ENCODE peak calls at places on chromosomes 3 and 15, in four cellular contexts. G is heart left ventricle, O is Karpas-422, A is right lobe of liver. D is an unnamed sample.

GRCh38 chr15:50137330-50137761 is 18.3 kb upstream of the ATP8B4 start:
- DNase-seq in G (no peak), O (no peak), A (no peak), D (no peak)

GRCh38 chr3:46712191-46713047 is 5.2 kb downstream of the PRSS50 start:
- DNase-seq in G (no peak), O (no peak), A (peak; percentile 38), D (peak; percentile 24)

GRCh38 chr3:196970547-196971093 is 2.0 kb upstream of the PIGZ start:
- DNase-seq in G (no peak), O (peak; percentile 70), A (no peak), D (no peak)

GRCh38 chr3:119834754-119835365 is 53.0 kb downstream of the NR1I2 start:
- DNase-seq in G (no peak), O (peak; percentile 55), A (no peak), D (no peak)

GRCh38 chr3:24503499-24504176 is 9.0 kb upstream of the THRB start:
- DNase-seq in G (no peak), O (peak; percentile 24), A (no peak), D (no peak)

GRCh38 chr3:14434541-14435151 is 32.2 kb downstream of the SLC6A6 start:
- DNase-seq in G (peak; percentile 55), O (no peak), A (no peak), D (peak; percentile 75)

GRCh38 chr3:111924283-111924682 is 54.5 kb upstream of the ABHD10 start:
- DNase-seq in G (peak; percentile 73), O (no peak), A (peak; percentile 90), D (peak; percentile 71)

GRCh38 chr3:136932518-136932917 is 25.3 kb upstream of the IL20RB start:
- DNase-seq in G (no peak), O (no peak), A (no peak), D (no peak)

GRCh38 chr15:65302061-65302460 is 2.4 kb upstream of the RNU5B-1 start:
- DNase-seq in G (no peak), O (no peak), A (no peak), D (peak; percentile 68)

GRCh38 chr15:75153084-75153483 is 48.6 kb upstream of the C15orf39 start:
- DNase-seq in G (peak; percentile 20), O (peak; percentile 80), A (no peak), D (no peak)

GRCh38 chr3:171364500-171364899 is 95.7 kb downstream of the TNIK start:
- DNase-seq in G (no peak), O (no peak), A (no peak), D (no peak)

GRCh38 chr3:69428657-69429255 is 42.9 kb upstream of the FRMD4B start:
- DNase-seq in G (no peak), O (no peak), A (no peak), D (no peak)

GRCh38 chr3:57616233-57616632 is 19.1 kb upstream of the ARF4 start:
- DNase-seq in G (no peak), O (no peak), A (no peak), D (no peak)

GRCh38 chr15:33243869-33244268 is 49.4 kb upstream of the FMN1 start:
- DNase-seq in G (no peak), O (no peak), A (no peak), D (no peak)

GRCh38 chr15:60661075-60661645 is 182.2 kb upstream of the ICE2 start:
- DNase-seq in G (no peak), O (no peak), A (no peak), D (no peak)

GRCh38 chr3:197590313-197590962 is 34.7 kb upstream of the BDH1 start:
- DNase-seq in G (no peak), O (no peak), A (peak; percentile 92), D (no peak)

GRCh38 chr3:56725175-56725574 is 42.1 kb upstream of the TASOR start:
- DNase-seq in G (no peak), O (no peak), A (no peak), D (no peak)

GRCh38 chr3:11850003-11850402 is 3.3 kb upstream of the TAMM41 start:
- DNase-seq in G (no peak), O (peak; percentile 46), A (no peak), D (no peak)

GRCh38 chr3:23712656-23713559 is 92.8 kb upstream of the UBE2E1 start:
- DNase-seq in G (peak; percentile 54), O (no peak), A (no peak), D (no peak)

GRCh38 chr15:42590619-42591237 is 15.3 kb downstream of the STARD9 start:
- DNase-seq in G (no peak), O (no peak), A (no peak), D (no peak)

GRCh38 chr15:99130314-99130713 is 25.4 kb downstream of the SYNM start:
- DNase-seq in G (no peak), O (no peak), A (peak; percentile 15), D (no peak)

GRCh38 chr15:99132584-99133287 is 27.9 kb downstream of the SYNM start:
- DNase-seq in G (no peak), O (no peak), A (peak; percentile 21), D (no peak)

GRCh38 chr15:99130765-99131440 is 26.0 kb downstream of the SYNM start:
- DNase-seq in G (no peak), O (no peak), A (peak; percentile 46), D (no peak)

GRCh38 chr15:99132122-99132521 is 27.2 kb downstream of the SYNM start:
- DNase-seq in G (no peak), O (no peak), A (no peak), D (no peak)

DNA sequence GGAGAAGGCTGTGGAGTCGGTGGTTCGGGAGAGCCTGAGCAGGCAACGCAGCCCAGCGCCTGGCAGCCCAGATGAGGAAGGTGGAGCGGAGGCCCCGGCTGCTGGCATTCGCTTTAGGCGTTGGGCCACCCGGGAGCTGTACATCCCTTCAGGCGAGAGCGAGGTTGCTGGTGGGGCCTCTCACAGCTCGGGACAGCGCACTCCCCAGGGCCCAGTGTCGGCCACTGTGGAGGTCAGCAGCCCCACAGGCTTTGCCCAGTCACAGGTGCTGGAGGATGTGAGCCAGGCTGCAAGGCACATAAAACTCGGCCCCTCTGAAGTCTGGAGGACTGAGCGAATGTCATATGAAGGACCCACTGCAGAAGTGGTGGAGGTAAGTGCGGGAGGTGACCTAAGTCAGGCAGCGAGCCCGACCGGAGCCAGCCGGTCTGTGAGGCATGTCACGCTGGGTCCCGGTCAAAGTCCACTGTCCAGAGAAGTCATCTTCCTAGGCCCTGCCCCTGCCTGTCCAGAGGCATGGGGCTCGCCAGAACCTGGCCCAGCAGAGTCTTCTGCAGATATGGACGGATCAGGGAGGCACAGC is 26.7 kb downstream of the SYNM start:
- DNase-seq in G (no peak), O (no peak), A (peak; percentile 91), D (no peak)
- H3K27ac ChIP-seq in G (peak overlapping the region; percentile 62), O (no peak overlapping the region), A (no peak overlapping the region), D (no peak overlapping the region)

DNA sequence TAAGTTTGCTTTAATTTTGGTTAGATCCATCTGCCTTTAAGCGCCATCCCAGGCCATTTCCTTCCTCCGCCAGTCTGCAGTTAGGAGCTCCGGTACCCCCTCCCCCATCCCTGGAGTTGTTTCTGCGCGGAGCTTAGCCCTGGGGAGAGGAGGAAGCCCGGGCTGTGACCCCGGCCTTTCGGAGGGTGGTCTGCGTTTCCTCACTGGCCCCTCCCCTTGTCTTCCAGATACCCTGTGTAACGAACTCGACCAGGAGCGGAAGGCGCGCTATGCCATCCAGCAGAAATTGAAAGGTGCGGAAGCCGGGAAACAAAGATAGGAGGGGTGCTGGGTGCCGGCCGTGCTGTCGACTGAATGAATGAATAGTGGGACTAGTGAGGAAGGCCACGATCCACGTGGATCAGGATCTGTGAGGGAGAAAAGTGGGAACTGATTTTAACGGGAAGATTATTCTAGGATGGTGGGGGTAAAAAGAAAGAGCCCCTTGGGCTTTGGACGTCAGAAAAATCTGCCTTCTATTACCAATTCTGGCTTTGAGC is 6.8 kb downstream of the RNU6-1 start:
- DNase-seq in G (no peak), O (no peak), A (no peak), D (no peak)
- H3K27me3 ChIP-seq in G (peaks cover 75% of the 10 kb centered on the region), O (no peaks in the 10 kb centered on the region), A (peaks cover 10% of the 10 kb centered on the region), D (no peaks in the 10 kb centered on the region)

GRCh38 chr3:185760550-185760949 is 64.3 kb downstream of the IGF2BP2 start:
- DNase-seq in G (no peak), O (no peak), A (no peak), D (no peak)

GRCh38 chr3:185758912-185759311 is 65.9 kb downstream of the IGF2BP2 start:
- DNase-seq in G (no peak), O (no peak), A (no peak), D (no peak)

GRCh38 chr3:185760091-185760490 is 64.8 kb downstream of the IGF2BP2 start:
- DNase-seq in G (no peak), O (no peak), A (no peak), D (no peak)

GRCh38 chr3:185757176-185757575 is 67.7 kb downstream of the IGF2BP2 start:
- DNase-seq in G (no peak), O (no peak), A (no peak), D (no peak)

GRCh38 chr3:185759523-185759922 is 65.3 kb downstream of the IGF2BP2 start:
- DNase-seq in G (no peak), O (no peak), A (no peak), D (no peak)
- H3K4me3 ChIP-seq in G (no peak overlapping the region), O (no peak overlapping the region), A (no peak overlapping the region), D (no peak overlapping the region)

GRCh38 chr15:83209333-83209732 is 1.7 kb upstream of the HDGFL3 start:
- DNase-seq in G (no peak), O (no peak), A (no peak), D (no peak)
- H3K27ac ChIP-seq in G (no peak overlapping the region), O (no peak overlapping the region), A (no peak overlapping the region), D (no peak overlapping the region)

DNA sequence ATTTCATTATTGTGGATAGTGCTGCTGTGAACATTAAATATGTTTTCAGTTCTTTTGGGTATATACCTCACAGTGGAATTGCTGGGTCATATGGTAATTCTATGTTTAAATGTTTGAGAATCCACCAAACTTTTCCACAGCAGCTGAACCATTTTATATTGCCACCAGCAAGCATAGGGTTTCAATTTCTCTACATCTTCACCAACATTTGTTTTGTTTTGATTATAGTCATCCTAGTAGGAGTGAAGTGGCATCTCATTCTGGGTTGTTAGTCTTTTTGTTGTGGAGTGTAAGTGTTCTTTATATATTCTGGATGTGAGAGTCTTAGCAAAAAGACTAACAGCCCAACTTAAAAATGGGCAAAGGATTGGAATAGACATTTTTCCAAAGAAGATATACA is 6.0 kb downstream of the RPUSD2 start:
- DNase-seq in G (no peak), O (no peak), A (no peak), D (no peak)
- H3K27me3 ChIP-seq in G (no peaks in the 10 kb centered on the region), O (no peaks in the 10 kb centered on the region), A (no peaks in the 10 kb centered on the region), D (no peaks in the 10 kb centered on the region)

GRCh38 chr3:40079845-40080240 is 229.7 kb upstream of the EIF1B start:
- DNase-seq in G (no peak), O (no peak), A (no peak), D (no peak)
- H3K4me3 ChIP-seq in G (no peak overlapping the region), O (no peak overlapping the region), A (no peak overlapping the region), D (no peak overlapping the region)

DNA sequence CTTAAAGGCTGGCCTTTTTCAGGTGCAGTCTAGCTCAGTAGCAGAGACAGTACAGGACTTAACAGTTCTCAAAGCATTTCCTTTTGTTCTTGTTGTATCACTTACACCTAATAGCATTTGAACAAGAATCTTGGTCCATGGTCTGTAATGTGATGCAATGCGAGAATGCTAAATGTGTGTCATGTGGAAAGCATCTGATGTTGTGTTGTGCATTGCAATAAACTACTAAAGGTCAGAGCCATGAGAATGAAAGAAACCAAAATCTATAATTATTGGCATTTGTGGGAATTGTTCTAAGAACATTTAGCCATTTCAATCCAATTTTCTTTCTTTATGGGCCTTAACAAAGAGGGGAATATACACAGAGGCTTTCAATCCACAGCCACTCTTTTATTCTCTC is 324.5 kb upstream of the ROBO2 start:
- DNase-seq in G (no peak), O (no peak), A (no peak), D (no peak)
- H3K27ac ChIP-seq in G (no peak overlapping the region), O (no peak overlapping the region), A (no peak overlapping the region), D (no peak overlapping the region)